ENCODE peak calls at places on chromosomes 4 and X, in nine cellular contexts. A is right lobe of liver, N is uterus, H is transverse colon, J is cardiac muscle cell, Y is upper lobe of left lung, Q is iPS DF 6.9, L is HAP-1, D is PC-3. B is an unnamed sample.

GRCh38 chr4:6471303-6472007 is 959 bp downstream of the PPP2R2C start:
- DNase-seq in J (no peak), Y (no peak), D (no peak), A (peak; percentile 7), H (no peak), N (no peak), Q (no peak), L (peak; percentile 53), B (no peak)

GRCh38 chr4:54647070-54647469 is 10.7 kb upstream of the KIT start:
- DNase-seq in L (no peak), Q (no peak), Y (no peak), H (no peak), A (no peak), D (no peak), J (no peak), N (no peak), B (no peak)

GRCh38 chr4:95293014-95293413 is 255.8 kb downstream of the UNC5C start:
- DNase-seq in A (no peak), H (no peak), J (peak; percentile 46), D (no peak), N (no peak), Y (no peak), L (no peak), Q (no peak), B (no peak)

GRCh38 chrX:115561605-115562491 is 874 bp downstream of the PLS3 start:
- DNase-seq in D (peak; percentile 38), Y (peak; percentile 49), H (peak; percentile 21), A (peak; percentile 51), Q (no peak), N (peak; percentile 60), L (peak; percentile 73), J (peak; percentile 60), B (peak; percentile 56)

GRCh38 chrX:54029543-54030143 is 14.6 kb downstream of the PHF8 start:
- DNase-seq in N (no peak), Q (no peak), L (no peak), A (peak; percentile 88), J (no peak), H (no peak), Y (peak; percentile 48), D (no peak), B (no peak)

GRCh38 chr4:180962268-180962667 is 1280.9 kb upstream of the TENM3 start:
- DNase-seq in H (no peak), A (no peak), Q (no peak), Y (no peak), D (no peak), N (no peak), J (no peak), L (no peak), B (no peak)

GRCh38 chrX:153900806-153901752 is 3.4 kb upstream of the AVPR2 start:
- DNase-seq in N (peak; percentile 64), Y (peak; percentile 64), L (peak; percentile 55), D (peak; percentile 55), Q (no peak), A (no peak), J (peak; percentile 91), H (peak; percentile 51), B (peak; percentile 80)

GRCh38 chr4:33297091-33297490 is 2576.9 kb downstream of the PCDH7 start:
- DNase-seq in L (no peak), N (no peak), J (no peak), D (no peak), Y (no peak), H (no peak), Q (no peak), A (no peak), B (no peak)

GRCh38 chrX:76802698-76803097 is 375.2 kb downstream of the MAGEE1 start:
- DNase-seq in J (no peak), Q (no peak), A (no peak), L (no peak), Y (no peak), H (no peak), N (no peak), D (peak; percentile 66), B (no peak)

GRCh38 chr4:13547563-13548041 is 3.3 kb upstream of the NKX3-2 start:
- DNase-seq in L (peak; percentile 34), D (no peak), H (peak; percentile 25), Q (no peak), N (no peak), Y (no peak), J (no peak), A (no peak), B (no peak)

GRCh38 chr4:119550857-119551532 is 77.6 kb downstream of the PDE5A start:
- DNase-seq in Q (no peak), H (no peak), D (no peak), A (no peak), Y (no peak), L (peak; percentile 27), J (no peak), N (no peak), B (no peak)

GRCh38 chr4:152004801-152005200 is 244.0 kb upstream of the GATB start:
- DNase-seq in A (no peak), Q (no peak), Y (no peak), N (no peak), H (no peak), D (no peak), L (no peak), J (no peak), B (no peak)

GRCh38 chr4:83171640-83172039 is 57.1 kb upstream of the PLAC8 start:
- DNase-seq in Q (no peak), A (no peak), L (no peak), J (peak; percentile 63), D (no peak), Y (no peak), H (no peak), N (no peak), B (no peak)

GRCh38 chr4:74112399-74113090 is 13.6 kb upstream of the CXCL2 start:
- DNase-seq in D (peak; percentile 56), J (peak; percentile 30), Y (peak; percentile 34), L (no peak), N (no peak), A (no peak), Q (no peak), H (no peak), B (no peak)

GRCh38 chrX:129959493-129959832 is 23.0 kb upstream of the BCORL1 start:
- DNase-seq in D (no peak), L (no peak), A (no peak), Y (no peak), N (no peak), J (peak; percentile 31), H (peak; percentile 28), Q (no peak), B (no peak)

GRCh38 chr4:2510351-2511259 is 25.8 kb upstream of the FAM193A start:
- DNase-seq in Q (no peak), D (no peak), N (no peak), L (no peak), J (no peak), A (no peak), H (no peak), Y (no peak), B (no peak)

GRCh38 chrX:40084471-40084870 is 13.3 kb downstream of the BCOR start:
- DNase-seq in Y (no peak), Q (no peak), L (no peak), J (no peak), N (no peak), D (no peak), H (no peak), A (no peak), B (no peak)
- H3K4me3 ChIP-seq in Y (no peak overlapping the region), Q (no peak overlapping the region), L (no peak overlapping the region), J (no peak overlapping the region), N (no peak overlapping the region), D (peak overlapping the region; percentile 74), H (no peak overlapping the region), A (no peak overlapping the region), B (no peak overlapping the region)

DNA sequence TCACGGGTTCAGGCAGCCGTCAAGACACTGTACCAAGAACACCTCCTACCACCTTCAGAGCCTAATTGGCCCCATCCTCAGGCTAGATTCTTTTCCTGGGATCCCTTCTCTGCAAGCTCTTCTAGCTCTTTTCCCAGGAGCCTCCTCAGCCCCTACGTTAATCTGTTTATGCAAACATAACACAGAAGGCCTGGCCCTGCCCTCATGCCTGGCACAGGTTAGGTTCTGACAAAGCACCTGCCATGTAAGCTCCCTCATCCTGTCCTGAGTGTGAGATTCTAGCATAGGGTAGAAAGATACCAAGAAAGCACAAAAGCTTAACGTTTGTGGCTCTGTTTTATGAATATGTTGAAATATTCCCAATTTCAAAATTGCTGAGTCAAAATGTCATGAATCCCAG is 93.6 kb downstream of the IRF2 start:
- DNase-seq in D (no peak), N (no peak), H (no peak), A (peak; percentile 72), Q (no peak), J (no peak), Y (no peak), L (no peak), B (no peak)
- H3K4me1 ChIP-seq in D (peaks cover 35% of the 10 kb centered on the region), N (no peaks in the 10 kb centered on the region), H (peaks cover 52% of the 10 kb centered on the region), A (peaks cover 43% of the 10 kb centered on the region), Q (peaks cover 9% of the 10 kb centered on the region), J (peaks cover 34% of the 10 kb centered on the region), Y (peaks cover 41% of the 10 kb centered on the region), L (peaks cover 22% of the 10 kb centered on the region), B (peaks cover 11% of the 10 kb centered on the region)

GRCh38 chr4:190014771-190015537 is 12.1 kb downstream of the FRG2 start:
- DNase-seq in L (no peak), A (no peak), H (no peak), Q (no peak), Y (no peak), J (peak; percentile 47), N (no peak), D (no peak), B (peak; percentile 63)
- H3K4me3 ChIP-seq in L (no peak overlapping the region), A (no peak overlapping the region), H (no peak overlapping the region), Q (peak overlapping the region; percentile 50), Y (peak overlapping the region; percentile 36), J (peak overlapping the region; percentile 2), N (no peak overlapping the region), D (no peak overlapping the region), B (peak overlapping the region; percentile 47)

GRCh38 chr4:1031956-1032795 is 20.8 kb downstream of the FGFRL1 start:
- DNase-seq in A (no peak), Y (no peak), J (no peak), Q (no peak), D (peak; percentile 34), H (no peak), L (no peak), N (no peak), B (peak; percentile 37)
- H3K4me1 ChIP-seq in A (no peaks in the 10 kb centered on the region), Y (peaks cover 11% of the 10 kb centered on the region), J (peaks cover 10% of the 10 kb centered on the region), Q (no peaks in the 10 kb centered on the region), D (no peaks in the 10 kb centered on the region), H (peaks cover 21% of the 10 kb centered on the region), L (no peaks in the 10 kb centered on the region), N (no peaks in the 10 kb centered on the region), B (no peaks in the 10 kb centered on the region)

DNA sequence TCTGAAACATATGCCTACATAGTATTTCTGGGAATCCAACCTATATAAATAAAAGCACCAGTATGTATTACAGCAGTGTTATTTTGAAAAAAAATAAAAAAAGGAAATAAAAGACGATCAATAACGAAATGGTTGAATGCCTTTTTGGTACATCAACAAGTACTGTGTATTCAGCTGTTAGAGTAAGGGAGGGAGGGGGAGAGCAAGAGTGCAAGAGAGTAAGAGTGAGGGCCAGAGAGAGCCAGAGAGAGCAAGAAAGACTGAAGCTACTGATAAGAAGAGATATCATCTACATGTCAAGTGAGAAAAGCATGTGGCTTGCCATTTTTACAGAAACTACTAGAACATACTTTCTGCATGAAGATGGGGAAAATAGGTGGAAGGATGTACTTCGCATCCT is 1.8 kb downstream of the SPIN4 start:
- DNase-seq in Y (no peak), D (peak; percentile 14), Q (no peak), A (no peak), N (no peak), H (no peak), L (peak; percentile 29), J (peak; percentile 2), B (no peak)
- H3K4me3 ChIP-seq in Y (peak overlapping the region; percentile 69), D (peak overlapping the region; percentile 96), Q (no peak overlapping the region), A (no peak overlapping the region), N (no peak overlapping the region), H (no peak overlapping the region), L (peak overlapping the region; percentile 71), J (no peak overlapping the region), B (peak overlapping the region; percentile 81)